ENCODE peak calls at places on chromosomes 7 and 10, in nine cellular contexts. B, V, L, Y, U, S, Z, Q and E are unnamed samples.

GRCh38 chr7:141974831-141975230 is 1.3 kb upstream of the TAS2R38 start:
- DNase-seq in B (no peak), V (peak; percentile 44), L (no peak), Y (peak; percentile 45), U (no peak), S (no peak), Z (peak; percentile 49), Q (peak; percentile 52), E (no peak)

GRCh38 chr10:75189266-75190096 is 21.1 kb upstream of the VDAC2 start:
- DNase-seq in B (no peak), V (no peak), L (no peak), Y (no peak), U (no peak), S (no peak), Z (no peak), Q (no peak), E (no peak)

GRCh38 chr7:154409703-154410311 is 357.6 kb downstream of the DPP6 start:
- DNase-seq in B (peak; percentile 57), V (peak; percentile 83), L (peak; percentile 44), Y (no peak), U (no peak), S (no peak), Z (peak; percentile 15), Q (peak; percentile 22), E (no peak)

GRCh38 chr10:58531084-58531695 is 18.5 kb downstream of the BICC1 start:
- DNase-seq in B (peak; percentile 53), V (peak; percentile 78), L (peak; percentile 33), Y (peak; percentile 66), U (peak; percentile 26), S (no peak), Z (peak; percentile 90), Q (peak; percentile 97), E (peak; percentile 73)

GRCh38 chr7:112079671-112080070 is 126.5 kb downstream of the DOCK4 start:
- DNase-seq in B (no peak), V (no peak), L (no peak), Y (no peak), U (no peak), S (no peak), Z (peak; percentile 51), Q (peak; percentile 27), E (no peak)

GRCh38 chr7:1087462-1087809 is 477 bp upstream of the GPER1 start:
- DNase-seq in B (no peak), V (no peak), L (no peak), Y (no peak), U (no peak), S (no peak), Z (peak; percentile 25), Q (no peak), E (peak; percentile 49)

GRCh38 chr7:1742555-1743303 is 72.7 kb downstream of the ELFN1 start:
- DNase-seq in B (no peak), V (no peak), L (peak; percentile 60), Y (peak; percentile 87), U (peak; percentile 62), S (no peak), Z (peak; percentile 39), Q (peak; percentile 67), E (no peak)

GRCh38 chr7:121395494-121395960 is 581 bp downstream of the FAM3C start:
- DNase-seq in B (no peak), V (peak; percentile 70), L (no peak), Y (peak; percentile 51), U (no peak), S (no peak), Z (peak; percentile 42), Q (peak; percentile 47), E (no peak)

GRCh38 chr10:80186364-80187012 is 18.8 kb downstream of the ANXA11 start:
- DNase-seq in B (no peak), V (no peak), L (no peak), Y (no peak), U (peak; percentile 81), S (peak; percentile 53), Z (peak; percentile 32), Q (no peak), E (no peak)

GRCh38 chr7:157309990-157310668 is 26.7 kb upstream of the DNAJB6 start:
- DNase-seq in B (no peak), V (no peak), L (no peak), Y (no peak), U (no peak), S (no peak), Z (peak; percentile 97), Q (peak; percentile 97), E (peak; percentile 97)

GRCh38 chr10:71225291-71226058 is 13.1 kb downstream of the UNC5B start:
- DNase-seq in B (no peak), V (no peak), L (no peak), Y (no peak), U (peak; percentile 25), S (no peak), Z (no peak), Q (no peak), E (no peak)

GRCh38 chr10:60148266-60148840 is 241.3 kb downstream of the ANK3 start:
- DNase-seq in B (no peak), V (no peak), L (no peak), Y (peak; percentile 75), U (no peak), S (no peak), Z (peak; percentile 92), Q (peak; percentile 99), E (peak; percentile 64)

GRCh38 chr10:44379907-44380306 is 5.0 kb downstream of the CXCL12 start:
- DNase-seq in B (no peak), V (no peak), L (no peak), Y (no peak), U (no peak), S (no peak), Z (no peak), Q (no peak), E (no peak)

GRCh38 chr7:138663741-138664710 is 37.1 kb downstream of the SVOPL start:
- DNase-seq in B (no peak), V (peak; percentile 76), L (no peak), Y (peak; percentile 26), U (no peak), S (no peak), Z (peak; percentile 8), Q (peak; percentile 40), E (no peak)

GRCh38 chr7:33547880-33548279 is 357.5 kb upstream of the BMPER start:
- DNase-seq in B (no peak), V (no peak), L (no peak), Y (no peak), U (no peak), S (no peak), Z (no peak), Q (no peak), E (peak; percentile 4)

GRCh38 chr10:323651-324293 is 188.5 kb downstream of the ZMYND11 start:
- DNase-seq in B (no peak), V (no peak), L (no peak), Y (peak; percentile 51), U (peak; percentile 79), S (peak; percentile 68), Z (peak; percentile 97), Q (peak; percentile 80), E (peak; percentile 96)

GRCh38 chr10:100826661-100826982 is 81.2 kb downstream of the PAX2 start:
- DNase-seq in B (no peak), V (no peak), L (no peak), Y (no peak), U (no peak), S (no peak), Z (no peak), Q (no peak), E (no peak)

GRCh38 chr10:100825946-100826660 is 80.7 kb downstream of the PAX2 start:
- DNase-seq in B (no peak), V (no peak), L (no peak), Y (no peak), U (no peak), S (peak; percentile 15), Z (no peak), Q (no peak), E (no peak)

GRCh38 chr10:100828744-100829102 is 83.3 kb downstream of the PAX2 start:
- DNase-seq in B (no peak), V (peak; percentile 70), L (peak; percentile 49), Y (no peak), U (no peak), S (no peak), Z (no peak), Q (no peak), E (no peak)

GRCh38 chr10:100827819-100828743 is 82.7 kb downstream of the PAX2 start:
- DNase-seq in B (peak; percentile 51), V (peak; percentile 92), L (peak; percentile 46), Y (peak; percentile 30), U (no peak), S (no peak), Z (no peak), Q (peak; percentile 30), E (no peak)

GRCh38 chr10:100826983-100827818 is 81.8 kb downstream of the PAX2 start:
- DNase-seq in B (peak; percentile 29), V (peak; percentile 78), L (no peak), Y (peak; percentile 38), U (no peak), S (no peak), Z (no peak), Q (no peak), E (no peak)
- TF ChIP-seq CTCF in B (peak; percentile 43), V (peak; percentile 34), L (no peak), Y (no peak), U (no peak), S (peak; percentile 19), Z (no peak), Q (peak; percentile 22), E (peak; percentile 9)

GRCh38 chr10:23535381-23535780 is 96.5 kb downstream of the OTUD1 start:
- DNase-seq in B (no peak), V (no peak), L (no peak), Y (no peak), U (no peak), S (no peak), Z (no peak), Q (peak; percentile 11), E (no peak)
- TF ChIP-seq CTCF in B (no peak), V (peak; percentile 18), L (peak; percentile 4), Y (no peak), U (no peak), S (no peak), Z (no peak), Q (peak; percentile 39), E (no peak)

DNA sequence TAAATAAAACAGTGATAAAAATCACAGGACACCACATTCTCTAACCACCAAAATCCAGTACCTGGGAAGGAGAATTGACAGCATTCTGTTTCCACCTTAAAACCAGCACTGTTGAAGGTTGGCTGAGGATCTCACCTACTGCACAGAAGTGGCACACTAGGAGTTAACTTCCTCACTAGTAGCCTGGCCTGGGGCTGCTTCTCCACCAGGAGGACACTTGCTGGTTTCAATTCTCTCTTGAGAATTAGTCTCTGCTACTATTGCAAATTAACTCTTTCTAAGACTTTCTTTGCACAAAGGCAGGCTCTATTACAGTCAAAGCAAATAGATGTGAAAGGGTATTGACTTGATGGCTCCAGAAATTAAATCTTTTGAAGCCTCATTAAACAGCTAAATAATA is 2.3 kb upstream of the CTTNBP2 start:
- DNase-seq in B (peak; percentile 21), V (peak; percentile 84), L (no peak), Y (no peak), U (no peak), S (no peak), Z (no peak), Q (peak; percentile 14), E (no peak)
- TF ChIP-seq CTCF in B (peak; percentile 56), V (peak; percentile 57), L (no peak), Y (no peak), U (no peak), S (peak; percentile 15), Z (no peak), Q (no peak), E (no peak)

DNA sequence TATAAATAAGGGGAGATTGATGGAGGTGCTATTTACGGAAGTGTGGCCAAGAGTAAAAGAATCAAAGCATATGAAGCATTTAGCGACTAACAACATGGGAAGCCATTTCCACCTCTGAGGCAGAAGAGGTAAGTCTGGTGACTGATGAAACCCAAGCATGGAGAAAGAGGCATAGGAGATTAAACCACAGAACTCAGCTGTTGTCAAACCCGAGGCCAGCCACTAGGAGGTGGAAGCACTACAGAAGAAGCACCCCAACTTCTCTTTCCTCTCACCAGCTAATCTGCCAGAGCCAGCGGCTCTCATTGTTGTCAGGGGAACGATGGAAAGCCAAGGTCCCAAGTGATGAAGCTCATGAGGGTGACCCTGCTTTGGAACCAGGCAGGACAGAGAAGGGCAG is 19.6 kb upstream of the CNTNAP2 start:
- DNase-seq in B (no peak), V (peak; percentile 63), L (no peak), Y (no peak), U (no peak), S (no peak), Z (no peak), Q (no peak), E (no peak)
- TF ChIP-seq CTCF in B (peak; percentile 48), V (peak; percentile 58), L (no peak), Y (no peak), U (no peak), S (no peak), Z (no peak), Q (no peak), E (no peak)